ENCODE peak calls at places on chromosomes 11 and 22, in seven cellular contexts. One of them, this sample, is unnamed.

GRCh38 chr22:23110922-23111527 is 30.8 kb downstream of the RSPH14 start:
- DNase-seq in endodermal cell: no peak
- DNase-seq in neural crest cell: no peak
- DNase-seq in hepatocyte: peak
- DNase-seq in HCT116: no peak
- DNase-seq in HepG2: no peak
- DNase-seq in gastrocnemius medialis: no peak
- DNase-seq in this sample: no peak

GRCh38 chr11:134838708-134839107 is 426.7 kb upstream of the B3GAT1 start:
- DNase-seq in HCT116: no peak
- DNase-seq in neural crest cell: no peak
- DNase-seq in gastrocnemius medialis: no peak
- DNase-seq in endodermal cell: no peak
- DNase-seq in HepG2: no peak
- DNase-seq in hepatocyte: no peak
- DNase-seq in this sample: no peak

GRCh38 chr22:20990184-20991180 is 8.4 kb downstream of the LZTR1 start:
- DNase-seq in gastrocnemius medialis: no peak
- DNase-seq in endodermal cell: no peak
- DNase-seq in HCT116: no peak
- DNase-seq in hepatocyte: no peak
- DNase-seq in HepG2: no peak
- DNase-seq in neural crest cell: no peak
- DNase-seq in this sample: no peak

GRCh38 chr11:72573380-72573949 is 100.8 kb downstream of the PDE2A start:
- DNase-seq in neural crest cell: peak
- DNase-seq in gastrocnemius medialis: no peak
- DNase-seq in endodermal cell: peak
- DNase-seq in hepatocyte: peak
- DNase-seq in HCT116: peak
- DNase-seq in HepG2: peak
- DNase-seq in this sample: peak

GRCh38 chr22:17412232-17412631 is 43.0 kb downstream of the CECR2 start:
- DNase-seq in hepatocyte: no peak
- DNase-seq in endodermal cell: no peak
- DNase-seq in neural crest cell: no peak
- DNase-seq in HepG2: no peak
- DNase-seq in gastrocnemius medialis: no peak
- DNase-seq in HCT116: no peak
- DNase-seq in this sample: no peak

GRCh38 chr11:75193711-75194110 is 42.8 kb downstream of the SLCO2B1 start:
- DNase-seq in neural crest cell: no peak
- DNase-seq in gastrocnemius medialis: no peak
- DNase-seq in HCT116: no peak
- DNase-seq in endodermal cell: peak
- DNase-seq in hepatocyte: no peak
- DNase-seq in HepG2: no peak
- DNase-seq in this sample: no peak

GRCh38 chr11:111823131-111823530 is 48.2 kb downstream of the ALG9 start:
- DNase-seq in endodermal cell: no peak
- DNase-seq in neural crest cell: no peak
- DNase-seq in gastrocnemius medialis: no peak
- DNase-seq in HepG2: no peak
- DNase-seq in HCT116: no peak
- DNase-seq in hepatocyte: no peak
- DNase-seq in this sample: no peak

GRCh38 chr22:44330727-44331660 is 18.2 kb upstream of the SHISAL1 start:
- DNase-seq in neural crest cell: peak
- DNase-seq in endodermal cell: peak
- DNase-seq in HepG2: no peak
- DNase-seq in HCT116: no peak
- DNase-seq in hepatocyte: no peak
- DNase-seq in gastrocnemius medialis: no peak
- DNase-seq in this sample: no peak

GRCh38 chr11:57649826-57650738 is at the start of gene YPEL4:
- DNase-seq in endodermal cell: peak
- DNase-seq in gastrocnemius medialis: no peak
- DNase-seq in HepG2: no peak
- DNase-seq in neural crest cell: no peak
- DNase-seq in HCT116: no peak
- DNase-seq in hepatocyte: peak
- DNase-seq in this sample: peak

GRCh38 chr11:88246680-88247079 is 71.4 kb upstream of the RAB38 start:
- DNase-seq in endodermal cell: no peak
- DNase-seq in neural crest cell: no peak
- DNase-seq in hepatocyte: no peak
- DNase-seq in HCT116: no peak
- DNase-seq in gastrocnemius medialis: no peak
- DNase-seq in HepG2: no peak
- DNase-seq in this sample: no peak

GRCh38 chr11:61333638-61334433 is 808 bp downstream of the TKFC start:
- DNase-seq in hepatocyte: no peak
- DNase-seq in HepG2: no peak
- DNase-seq in neural crest cell: no peak
- DNase-seq in gastrocnemius medialis: no peak
- DNase-seq in HCT116: no peak
- DNase-seq in endodermal cell: no peak
- DNase-seq in this sample: no peak

GRCh38 chr11:61334434-61335354 is 1.7 kb downstream of the TKFC start:
- DNase-seq in endodermal cell: no peak
- DNase-seq in gastrocnemius medialis: no peak
- DNase-seq in neural crest cell: no peak
- DNase-seq in HepG2: peak
- DNase-seq in hepatocyte: peak
- DNase-seq in HCT116: no peak
- DNase-seq in this sample: peak

GRCh38 chr11:61332823-61333637 is at the start of the genes DDB1 and TKFC:
- DNase-seq in endodermal cell: peak
- DNase-seq in HCT116: peak
- DNase-seq in neural crest cell: peak
- DNase-seq in gastrocnemius medialis: peak
- DNase-seq in hepatocyte: peak
- DNase-seq in HepG2: peak
- DNase-seq in this sample: peak

GRCh38 chr11:61331636-61332035 is 1.3 kb downstream of the DDB1 start:
- DNase-seq in hepatocyte: no peak
- DNase-seq in HepG2: no peak
- DNase-seq in HCT116: no peak
- DNase-seq in neural crest cell: no peak
- DNase-seq in endodermal cell: no peak
- DNase-seq in gastrocnemius medialis: no peak
- DNase-seq in this sample: no peak

DNA sequence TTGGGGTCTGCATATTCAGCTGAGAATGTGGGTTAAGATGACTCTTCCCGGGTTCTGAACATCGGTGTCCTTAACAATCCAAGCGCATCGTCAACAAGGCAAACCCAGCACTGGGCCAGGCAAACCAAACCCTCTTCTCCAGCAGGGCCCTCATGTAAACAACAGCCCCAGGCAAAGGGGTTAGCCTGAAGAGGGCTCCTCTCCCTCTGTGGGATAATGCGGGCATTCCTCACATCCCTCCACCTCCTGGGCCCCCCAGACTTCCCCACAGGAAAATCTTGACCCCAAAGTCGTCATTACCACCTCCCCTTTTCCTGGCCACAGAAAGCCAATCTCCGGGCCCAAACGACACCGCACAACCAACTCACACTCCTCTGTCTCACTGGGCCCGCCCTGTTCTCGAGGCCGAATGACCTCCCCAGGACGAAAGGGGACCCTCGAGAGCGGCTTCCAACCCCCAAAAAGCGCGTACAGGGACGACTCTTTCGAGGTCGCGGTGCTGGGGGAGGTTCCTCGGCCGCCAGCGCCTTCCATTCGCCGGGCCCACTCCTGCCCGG is 561 bp downstream of the DDB1 start:
- DNase-seq in neural crest cell: no peak
- DNase-seq in gastrocnemius medialis: no peak
- DNase-seq in endodermal cell: no peak
- DNase-seq in HepG2: peak
- DNase-seq in HCT116: no peak
- DNase-seq in hepatocyte: peak
- DNase-seq in this sample: no peak
- TF ChIP-seq CTCF in neural crest cell: no peak
- TF ChIP-seq CTCF in gastrocnemius medialis: no peak
- TF ChIP-seq CTCF in endodermal cell: no peak
- TF ChIP-seq CTCF in HepG2: no peak
- TF ChIP-seq CTCF in HCT116: no peak
- TF ChIP-seq CTCF in hepatocyte: no peak
- TF ChIP-seq CTCF in this sample: no peak

DNA sequence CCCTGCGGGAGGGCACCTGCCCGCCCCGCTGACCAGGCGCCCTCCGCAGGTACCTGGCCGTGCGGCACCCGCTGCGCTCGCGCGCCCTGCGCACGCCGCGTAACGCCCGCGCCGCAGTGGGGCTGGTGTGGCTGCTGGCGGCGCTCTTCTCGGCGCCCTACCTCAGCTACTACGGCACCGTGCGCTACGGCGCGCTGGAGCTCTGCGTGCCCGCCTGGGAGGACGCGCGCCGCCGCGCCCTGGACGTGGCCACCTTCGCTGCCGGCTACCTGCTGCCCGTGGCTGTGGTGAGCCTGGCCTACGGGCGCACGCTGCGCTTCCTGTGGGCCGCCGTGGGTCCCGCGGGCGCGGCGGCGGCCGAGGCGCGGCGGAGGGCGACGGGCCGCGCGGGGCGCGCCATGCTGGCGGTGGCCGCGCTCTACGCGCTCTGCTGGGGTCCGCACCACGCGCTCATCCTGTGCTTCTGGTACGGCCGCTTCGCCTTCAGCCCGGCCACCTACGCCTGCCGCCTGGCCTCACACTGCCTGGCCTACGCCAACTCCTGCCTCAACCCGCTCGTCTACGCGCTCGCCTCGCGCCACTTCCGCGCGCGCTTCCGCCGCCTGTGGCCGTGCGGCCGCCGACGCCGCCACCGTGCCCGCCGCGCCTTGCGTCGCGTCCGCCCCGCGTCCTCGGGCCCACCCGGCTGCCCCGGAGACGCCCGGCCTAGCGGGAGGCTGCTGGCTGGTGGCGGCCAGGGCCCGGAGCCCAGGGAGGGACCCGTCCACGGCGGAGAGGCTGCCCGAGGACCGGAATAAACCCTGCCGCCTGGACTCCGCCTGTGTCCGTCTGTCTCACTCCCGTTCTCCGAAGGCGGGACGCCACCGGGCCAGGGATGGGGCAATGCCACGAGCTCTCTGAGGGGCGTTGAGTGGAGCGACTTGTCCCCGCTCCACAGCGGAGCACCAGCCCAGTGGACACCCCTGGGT is 1.8 kb downstream of the GALR3 start:
- DNase-seq in HCT116: no peak
- DNase-seq in hepatocyte: no peak
- DNase-seq in HepG2: no peak
- DNase-seq in neural crest cell: no peak
- DNase-seq in gastrocnemius medialis: no peak
- DNase-seq in endodermal cell: peak
- DNase-seq in this sample: no peak
- TF ChIP-seq CTCF in HCT116: no peak
- TF ChIP-seq CTCF in hepatocyte: no peak
- TF ChIP-seq CTCF in HepG2: no peak
- TF ChIP-seq CTCF in neural crest cell: no peak
- TF ChIP-seq CTCF in gastrocnemius medialis: no peak
- TF ChIP-seq CTCF in endodermal cell: peak
- TF ChIP-seq CTCF in this sample: no peak

GRCh38 chr11:59263225-59263894 is 50.6 kb upstream of the MPEG1 start:
- DNase-seq in neural crest cell: no peak
- DNase-seq in HCT116: peak
- DNase-seq in hepatocyte: peak
- DNase-seq in endodermal cell: peak
- DNase-seq in gastrocnemius medialis: no peak
- DNase-seq in HepG2: peak
- DNase-seq in this sample: peak
- TF ChIP-seq CTCF in neural crest cell: no peak
- TF ChIP-seq CTCF in HCT116: peak
- TF ChIP-seq CTCF in hepatocyte: peak
- TF ChIP-seq CTCF in endodermal cell: peak
- TF ChIP-seq CTCF in gastrocnemius medialis: no peak
- TF ChIP-seq CTCF in HepG2: peak
- TF ChIP-seq CTCF in this sample: peak

DNA sequence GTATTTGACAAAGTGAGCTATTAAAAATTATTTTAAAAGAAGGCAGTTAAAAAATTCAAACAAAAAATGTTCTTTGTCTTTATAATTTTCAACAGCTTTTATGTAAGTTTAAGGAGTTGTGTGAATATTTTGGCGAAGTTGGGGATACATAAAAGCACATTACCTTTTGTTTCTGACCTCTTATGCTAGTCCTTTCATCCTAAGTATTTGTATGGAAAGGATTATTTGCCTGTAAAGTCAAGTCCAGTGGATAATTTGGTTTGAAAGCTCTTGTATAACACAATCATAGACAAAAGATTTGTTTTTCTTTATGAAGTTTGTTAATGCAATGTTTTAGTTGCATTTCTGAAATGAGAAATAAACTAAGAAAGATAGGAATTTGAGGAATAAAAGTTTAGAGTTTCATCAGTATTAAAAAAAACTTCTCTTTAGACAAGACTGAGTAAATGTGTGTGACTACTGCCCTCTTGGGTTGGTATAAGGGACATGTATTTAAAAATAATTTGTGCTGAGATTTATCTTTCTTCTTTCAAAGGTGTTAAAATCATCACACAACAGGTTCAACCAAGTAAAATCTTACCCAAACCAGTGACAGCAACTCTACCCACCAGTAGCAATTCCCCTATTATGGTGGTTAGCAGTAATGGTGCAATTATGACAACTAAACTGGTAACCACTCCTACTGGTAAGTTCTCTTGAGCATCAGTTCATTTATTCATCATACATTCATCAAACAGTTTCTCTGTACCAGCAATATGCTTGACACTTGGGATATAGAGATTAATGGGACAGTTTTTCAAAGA is 68.2 kb downstream of the EMSY start:
- DNase-seq in gastrocnemius medialis: no peak
- DNase-seq in neural crest cell: no peak
- DNase-seq in HepG2: no peak
- DNase-seq in endodermal cell: no peak
- DNase-seq in HCT116: peak
- DNase-seq in hepatocyte: peak
- DNase-seq in this sample: no peak
- TF ChIP-seq CTCF in gastrocnemius medialis: peak
- TF ChIP-seq CTCF in neural crest cell: peak
- TF ChIP-seq CTCF in HepG2: no peak
- TF ChIP-seq CTCF in endodermal cell: peak
- TF ChIP-seq CTCF in HCT116: peak
- TF ChIP-seq CTCF in hepatocyte: peak
- TF ChIP-seq CTCF in this sample: no peak

DNA sequence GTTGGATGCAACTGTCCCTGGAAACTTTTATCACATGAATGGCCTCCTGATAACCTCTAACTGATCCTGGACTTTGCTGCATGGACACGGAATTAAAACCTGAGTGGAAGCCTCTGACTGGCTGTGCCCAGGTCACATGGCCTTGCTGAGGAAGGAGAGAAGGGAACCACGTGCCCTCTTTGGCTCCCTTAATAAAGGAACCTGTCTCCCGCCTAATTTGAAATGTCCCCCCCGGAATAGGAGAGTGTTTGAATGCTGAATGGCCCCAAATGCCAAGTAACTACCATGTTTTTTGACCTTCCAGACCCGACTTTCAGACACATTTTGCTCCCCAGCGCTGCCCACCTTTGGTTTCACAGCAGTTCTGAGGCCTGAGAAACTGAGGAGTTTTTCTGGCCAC is 76.9 kb downstream of the ADAMTS15 start:
- DNase-seq in hepatocyte: no peak
- DNase-seq in HepG2: no peak
- DNase-seq in gastrocnemius medialis: no peak
- DNase-seq in neural crest cell: no peak
- DNase-seq in endodermal cell: no peak
- DNase-seq in HCT116: no peak
- DNase-seq in this sample: no peak
- TF ChIP-seq CTCF in hepatocyte: no peak
- TF ChIP-seq CTCF in HepG2: no peak
- TF ChIP-seq CTCF in gastrocnemius medialis: no peak
- TF ChIP-seq CTCF in neural crest cell: no peak
- TF ChIP-seq CTCF in endodermal cell: no peak
- TF ChIP-seq CTCF in HCT116: no peak
- TF ChIP-seq CTCF in this sample: no peak

This sample was measured in Calu3.